ENCODE peak calls at places on chromosomes 11 and 22, in four cellular contexts. One of them, this sample, is unnamed.

GRCh38 chr11:13338437-13339069 is 61.0 kb downstream of the BMAL1 start:
- DNase-seq in A549: peak; percentile 81
- DNase-seq in H1: no peak
- DNase-seq in K562: peak; percentile 14
- DNase-seq in this sample: no peak

GRCh38 chr11:19253817-19254216 is 13.1 kb upstream of the E2F8 start:
- DNase-seq in A549: no peak
- DNase-seq in H1: no peak
- DNase-seq in K562: no peak
- DNase-seq in this sample: no peak

GRCh38 chr11:74936087-74936486 is 12.8 kb downstream of the XRRA1 start:
- DNase-seq in A549: no peak
- DNase-seq in H1: no peak
- DNase-seq in K562: no peak
- DNase-seq in this sample: peak; percentile 76

GRCh38 chr22:50599816-50600454 is 658 bp upstream of the MAPK8IP2 start:
- DNase-seq in K562: peak; percentile 87
- DNase-seq in A549: no peak
- DNase-seq in H1: no peak
- DNase-seq in this sample: peak; percentile 70

GRCh38 chr11:19395050-19395449 is 154.3 kb upstream of the E2F8 start:
- DNase-seq in A549: no peak
- DNase-seq in K562: no peak
- DNase-seq in H1: no peak
- DNase-seq in this sample: no peak

GRCh38 chr22:37377927-37378326 is 49.4 kb downstream of the ELFN2 start:
- DNase-seq in A549: no peak
- DNase-seq in H1: no peak
- DNase-seq in K562: no peak
- DNase-seq in this sample: no peak

GRCh38 chr11:20668410-20668809 is 976 bp upstream of the NELL1 start:
- DNase-seq in K562: no peak
- DNase-seq in H1: no peak
- DNase-seq in A549: no peak
- DNase-seq in this sample: no peak

GRCh38 chr11:128772814-128773213 is 78.9 kb downstream of the FLI1 start:
- DNase-seq in H1: no peak
- DNase-seq in A549: no peak
- DNase-seq in K562: no peak
- DNase-seq in this sample: no peak

GRCh38 chr11:3956748-3957147 is 101.3 kb downstream of the STIM1 start:
- DNase-seq in A549: no peak
- DNase-seq in K562: no peak
- DNase-seq in H1: no peak
- DNase-seq in this sample: no peak

GRCh38 chr11:94120946-94121345 is 7.7 kb upstream of the PANX1 start:
- DNase-seq in H1: no peak
- DNase-seq in A549: no peak
- DNase-seq in K562: no peak
- DNase-seq in this sample: no peak

GRCh38 chr22:37639070-37639760 is at the start of gene SH3BP1:
- DNase-seq in K562: peak; percentile 82
- DNase-seq in H1: no peak
- DNase-seq in A549: no peak
- DNase-seq in this sample: peak; percentile 89

GRCh38 chr22:48560389-48560751 is 1267.3 kb downstream of the BRD1 start:
- DNase-seq in A549: no peak
- DNase-seq in K562: no peak
- DNase-seq in H1: no peak
- DNase-seq in this sample: no peak

GRCh38 chr11:33920838-33921613 is 29.1 kb upstream of the LMO2 start:
- DNase-seq in A549: no peak
- DNase-seq in H1: no peak
- DNase-seq in K562: no peak
- DNase-seq in this sample: no peak

GRCh38 chr22:50318698-50319411 is 8.0 kb downstream of the DENND6B start:
- DNase-seq in A549: no peak
- DNase-seq in K562: peak; percentile 67
- DNase-seq in H1: no peak
- DNase-seq in this sample: peak; percentile 17

GRCh38 chr11:59556115-59556882 is 45.0 kb downstream of the OR4D9 start:
- DNase-seq in H1: peak; percentile 68
- DNase-seq in A549: no peak
- DNase-seq in K562: peak; percentile 61
- DNase-seq in this sample: peak; percentile 41

GRCh38 chr22:29016067-29016938 is 45.3 kb downstream of the C22orf31 start:
- DNase-seq in A549: no peak
- DNase-seq in K562: no peak
- DNase-seq in H1: no peak
- DNase-seq in this sample: no peak

GRCh38 chr11:119352857-119353260 is 6.4 kb upstream of the MFRP start:
- DNase-seq in K562: peak; percentile 65
- DNase-seq in H1: no peak
- DNase-seq in A549: no peak
- DNase-seq in this sample: peak; percentile 77

GRCh38 chr11:120819003-120819402 is 204.9 kb upstream of the TBCEL start:
- DNase-seq in A549: no peak
- DNase-seq in H1: no peak
- DNase-seq in K562: no peak
- DNase-seq in this sample: no peak

GRCh38 chr11:75734491-75735180 is 17.0 kb downstream of the MOGAT2 start:
- DNase-seq in H1: no peak
- DNase-seq in K562: no peak
- DNase-seq in A549: no peak
- DNase-seq in this sample: no peak

GRCh38 chr11:108241370-108242037 is 18.6 kb downstream of the ATM start:
- DNase-seq in H1: no peak
- DNase-seq in A549: no peak
- DNase-seq in K562: no peak
- DNase-seq in this sample: no peak

GRCh38 chr11:29211205-29211604 is 805.6 kb downstream of the KCNA4 start:
- DNase-seq in H1: no peak
- DNase-seq in A549: no peak
- DNase-seq in K562: no peak
- DNase-seq in this sample: no peak

GRCh38 chr11:46380340-46381045 is 976 bp upstream of the MDK start:
- DNase-seq in K562: peak; percentile 87
- DNase-seq in A549: no peak
- DNase-seq in H1: no peak
- DNase-seq in this sample: peak; percentile 87

GRCh38 chr11:114496915-114497314 is 57.6 kb downstream of the REXO2 start:
- DNase-seq in H1: no peak
- DNase-seq in A549: no peak
- DNase-seq in K562: no peak
- DNase-seq in this sample: no peak

GRCh38 chr22:25057013-25057881 is 104.7 kb downstream of the KIAA1671 start:
- DNase-seq in K562: peak; percentile 60
- DNase-seq in A549: peak; percentile 44
- DNase-seq in H1: peak; percentile 64
- DNase-seq in this sample: peak; percentile 79

GRCh38 chr11:16956538-16957153 is 57.6 kb downstream of the PLEKHA7 start:
- DNase-seq in H1: peak; percentile 27
- DNase-seq in K562: no peak
- DNase-seq in A549: no peak
- DNase-seq in this sample: no peak

GRCh38 chr11:2360081-2360642 is 16.9 kb upstream of the CD81 start:
- DNase-seq in H1: no peak
- DNase-seq in A549: no peak
- DNase-seq in K562: no peak
- DNase-seq in this sample: no peak

GRCh38 chr22:47817380-47817779 is 1054.9 kb downstream of the TBC1D22A start:
- DNase-seq in A549: no peak
- DNase-seq in K562: no peak
- DNase-seq in H1: no peak
- DNase-seq in this sample: no peak

GRCh38 chr11:21514298-21514697 is 678.6 kb upstream of the ANO5 start:
- DNase-seq in K562: no peak
- DNase-seq in H1: no peak
- DNase-seq in A549: no peak
- DNase-seq in this sample: peak; percentile 15

DNA sequence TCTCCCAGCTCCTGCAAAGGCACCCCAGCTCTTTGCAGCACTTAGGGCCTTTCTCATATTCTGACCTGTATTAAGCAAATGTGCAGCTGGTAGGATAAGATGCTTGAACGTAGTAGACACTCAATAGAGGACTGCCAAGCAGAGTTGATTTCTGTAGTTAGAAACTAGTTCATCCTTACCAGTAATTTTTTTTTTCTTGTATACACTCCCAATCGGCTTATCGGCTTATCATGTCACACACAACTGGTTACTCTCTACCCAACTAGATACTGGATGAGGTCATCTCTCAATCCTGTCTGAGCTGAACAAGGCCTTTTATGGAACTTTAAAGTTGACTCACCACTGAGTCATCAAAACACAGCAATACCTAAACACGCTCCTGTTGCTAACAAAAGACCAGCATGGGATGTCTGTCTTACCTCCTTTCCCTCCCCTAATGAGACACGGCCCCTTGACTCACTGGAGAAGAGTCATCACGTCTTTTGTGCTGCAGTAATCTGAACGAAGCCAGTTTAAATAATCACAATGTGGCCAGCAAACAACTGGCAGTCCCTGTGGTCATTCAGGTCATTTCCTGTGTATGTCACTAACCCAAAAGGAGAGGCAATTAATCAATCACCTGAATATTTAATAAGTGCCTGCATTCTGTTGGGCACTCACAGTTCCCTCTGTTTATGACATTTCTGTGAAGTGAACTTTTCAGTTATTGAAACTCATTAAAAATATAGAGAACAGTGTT is 7.5 kb upstream of the WEE1 start:
- DNase-seq in K562: peak; percentile 80
- DNase-seq in A549: peak; percentile 93
- DNase-seq in H1: peak; percentile 60
- DNase-seq in this sample: peak; percentile 16
- TF ChIP-seq EP300 in K562: peak; percentile 95
- TF ChIP-seq EP300 in A549: peak; percentile 35
- TF ChIP-seq EP300 in H1: no peak
- TF ChIP-seq EP300 in this sample: peak; percentile 92

GRCh38 chr11:123393312-123393927 is 36.6 kb upstream of the GRAMD1B start:
- DNase-seq in K562: no peak
- DNase-seq in H1: no peak
- DNase-seq in A549: no peak
- DNase-seq in this sample: no peak
- TF ChIP-seq CHD2 in K562: no peak
- TF ChIP-seq CHD2 in H1: no peak
- TF ChIP-seq CHD2 in A549: no peak
- TF ChIP-seq CHD2 in this sample: no peak

GRCh38 chr22:44620841-44621382 is 81.1 kb upstream of the PRR5 start:
- DNase-seq in A549: no peak
- DNase-seq in K562: no peak
- DNase-seq in H1: no peak
- DNase-seq in this sample: no peak

GRCh38 chr22:44621401-44622146 is 80.4 kb upstream of the PRR5 start:
- DNase-seq in K562: no peak
- DNase-seq in H1: no peak
- DNase-seq in A549: no peak
- DNase-seq in this sample: peak; percentile 34

GRCh38 chr22:44618400-44618799 is 83.6 kb upstream of the PRR5 start:
- DNase-seq in A549: no peak
- DNase-seq in H1: no peak
- DNase-seq in K562: no peak
- DNase-seq in this sample: peak; percentile 75

GRCh38 chr22:44622147-44622427 is 79.9 kb upstream of the PRR5 start:
- DNase-seq in H1: no peak
- DNase-seq in K562: no peak
- DNase-seq in A549: no peak
- DNase-seq in this sample: peak; percentile 66

DNA sequence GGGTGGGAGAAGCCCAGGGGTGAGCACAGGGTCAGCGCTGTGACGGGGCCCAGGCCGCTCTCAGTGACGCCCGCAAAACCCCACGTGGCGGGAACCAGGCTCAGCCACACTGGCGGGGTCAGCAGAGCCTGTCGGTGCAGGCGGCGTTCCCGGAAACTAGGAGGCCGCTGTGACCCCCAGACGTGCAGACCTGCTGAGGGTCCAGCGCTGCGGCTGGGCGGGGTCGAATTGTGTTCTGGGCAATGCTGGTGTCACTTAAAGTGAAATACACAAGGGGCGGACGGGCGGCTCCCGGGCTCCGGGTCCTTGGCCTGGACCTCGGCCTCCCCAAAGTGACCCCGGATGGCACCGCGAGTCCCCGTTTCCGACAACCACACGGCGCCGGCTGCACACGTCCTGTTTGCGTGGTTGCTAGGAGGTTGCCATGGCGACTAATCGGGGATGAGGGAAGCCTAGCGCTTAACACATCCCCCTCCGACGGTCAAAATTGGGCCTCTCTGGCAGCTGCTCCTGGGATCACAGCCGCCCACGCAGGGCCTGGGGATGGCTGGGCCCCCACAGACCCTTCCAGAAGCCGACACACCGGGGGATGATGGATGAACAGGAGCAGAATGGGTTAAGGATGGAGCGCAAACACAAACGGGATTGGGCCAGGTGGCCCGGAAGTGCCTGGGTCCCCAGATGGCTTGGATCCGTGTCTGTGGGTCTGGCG is 81.7 kb upstream of the PRR5 start:
- DNase-seq in A549: no peak
- DNase-seq in H1: peak; percentile 36
- DNase-seq in K562: peak; percentile 31
- DNase-seq in this sample: peak; percentile 75
- TF ChIP-seq EP300 in A549: no peak
- TF ChIP-seq EP300 in H1: peak; percentile 29
- TF ChIP-seq EP300 in K562: no peak
- TF ChIP-seq EP300 in this sample: no peak

GRCh38 chr11:11537372-11537771 is 84.4 kb downstream of the GALNT18 start:
- DNase-seq in K562: no peak
- DNase-seq in A549: no peak
- DNase-seq in H1: no peak
- DNase-seq in this sample: no peak

GRCh38 chr11:11540157-11540556 is 81.6 kb downstream of the GALNT18 start:
- DNase-seq in K562: no peak
- DNase-seq in A549: no peak
- DNase-seq in H1: no peak
- DNase-seq in this sample: no peak

GRCh38 chr11:11537871-11538270 is 83.9 kb downstream of the GALNT18 start:
- DNase-seq in K562: no peak
- DNase-seq in H1: no peak
- DNase-seq in A549: no peak
- DNase-seq in this sample: peak; percentile 52

GRCh38 chr11:11536650-11537049 is 85.2 kb downstream of the GALNT18 start:
- DNase-seq in K562: no peak
- DNase-seq in A549: no peak
- DNase-seq in H1: no peak
- DNase-seq in this sample: no peak

GRCh38 chr11:11538277-11538960 is 83.4 kb downstream of the GALNT18 start:
- DNase-seq in H1: no peak
- DNase-seq in A549: no peak
- DNase-seq in K562: no peak
- DNase-seq in this sample: peak; percentile 77
- TF ChIP-seq CHD2 in H1: no peak
- TF ChIP-seq CHD2 in A549: no peak
- TF ChIP-seq CHD2 in K562: no peak
- TF ChIP-seq CHD2 in this sample: no peak